ENCODE peak calls at places on chromosomes 1 and 21, in seven cellular contexts. P, C, V, E, Y, M and F are unnamed samples.

GRCh38 chr1:229440821-229441537 is 7.1 kb upstream of the ACTA1 start:
- DNase-seq in P (no peak), C (no peak), V (no peak), E (no peak), Y (peak), M (no peak), F (no peak)

GRCh38 chr1:221099747-221100146 is 220.5 kb downstream of the HLX start:
- DNase-seq in P (no peak), C (no peak), V (no peak), E (no peak), Y (no peak), M (no peak), F (no peak)

GRCh38 chr1:201745023-201745422 is 83.9 kb upstream of the IPO9 start:
- DNase-seq in P (no peak), C (no peak), V (no peak), E (no peak), Y (no peak), M (no peak), F (no peak)

GRCh38 chr1:24508911-24509310 is 6.3 kb downstream of the RCAN3 start:
- DNase-seq in P (no peak), C (no peak), V (no peak), E (no peak), Y (no peak), M (no peak), F (no peak)

GRCh38 chr1:185984113-185984836 is 250.1 kb downstream of the HMCN1 start:
- DNase-seq in P (no peak), C (no peak), V (no peak), E (no peak), Y (no peak), M (no peak), F (no peak)

GRCh38 chr1:11280719-11281376 is 7.8 kb downstream of the UBIAD1 start:
- DNase-seq in P (no peak), C (no peak), V (no peak), E (no peak), Y (peak), M (no peak), F (no peak)

GRCh38 chr21:42403611-42404231 is at the start of gene UBASH3A:
- DNase-seq in P (no peak), C (no peak), V (no peak), E (no peak), Y (no peak), M (no peak), F (peak)

GRCh38 chr1:152007047-152007446 is 13.4 kb upstream of the S100A10 start:
- DNase-seq in P (no peak), C (no peak), V (no peak), E (no peak), Y (no peak), M (no peak), F (no peak)

GRCh38 chr1:245008761-245009160 is 144.4 kb upstream of the HNRNPU start:
- DNase-seq in P (no peak), C (no peak), V (no peak), E (no peak), Y (no peak), M (no peak), F (no peak)

GRCh38 chr1:119873166-119874025 is 22.9 kb downstream of the ADAM30 start:
- DNase-seq in P (no peak), C (no peak), V (no peak), E (no peak), Y (no peak), M (no peak), F (no peak)

GRCh38 chr21:32114434-32115063 is 164.3 kb downstream of the MIS18A start:
- DNase-seq in P (no peak), C (no peak), V (no peak), E (no peak), Y (no peak), M (no peak), F (no peak)

GRCh38 chr1:197224160-197224559 is 43.9 kb upstream of the CRB1 start:
- DNase-seq in P (no peak), C (no peak), V (no peak), E (no peak), Y (no peak), M (no peak), F (no peak)

GRCh38 chr21:31505975-31506374 is 153.5 kb upstream of the SOD1 start:
- DNase-seq in P (no peak), C (no peak), V (no peak), E (no peak), Y (no peak), M (no peak), F (no peak)

GRCh38 chr1:21270086-21270689 is 20.1 kb downstream of the ECE1 start:
- DNase-seq in P (peak), C (peak), V (peak), E (peak), Y (peak), M (peak), F (peak)

GRCh38 chr1:150420560-150421265 is 56.8 kb downstream of the RPRD2 start:
- DNase-seq in P (no peak), C (no peak), V (no peak), E (no peak), Y (no peak), M (no peak), F (no peak)

GRCh38 chr21:41598561-41599511 is 90.9 kb upstream of the TMPRSS2 start:
- DNase-seq in P (no peak), C (no peak), V (no peak), E (no peak), Y (no peak), M (no peak), F (no peak)

GRCh38 chr1:167328762-167329483 is 108.2 kb downstream of the POU2F1 start:
- DNase-seq in P (no peak), C (peak), V (no peak), E (no peak), Y (peak), M (no peak), F (no peak)

GRCh38 chr1:161885013-161885412 is 118.9 kb downstream of the ATF6 start:
- DNase-seq in P (no peak), C (no peak), V (no peak), E (peak), Y (no peak), M (no peak), F (no peak)

GRCh38 chr21:36330904-36331303 is 10.9 kb downstream of the MORC3 start:
- DNase-seq in P (no peak), C (peak), V (peak), E (peak), Y (peak), M (peak), F (peak)

GRCh38 chr1:8817413-8818324 is at the start of gene RERE:
- DNase-seq in P (peak), C (peak), V (peak), E (peak), Y (peak), M (peak), F (peak)

GRCh38 chr1:246724725-246725095 is 501 bp downstream of the SCCPDH start:
- DNase-seq in P (no peak), C (peak), V (no peak), E (peak), Y (no peak), M (no peak), F (peak)

GRCh38 chr1:205339197-205339702 is 17.5 kb downstream of the KLHDC8A start:
- DNase-seq in P (no peak), C (no peak), V (no peak), E (no peak), Y (no peak), M (no peak), F (no peak)

GRCh38 chr1:170533331-170533730 is 1.4 kb downstream of the GORAB start:
- DNase-seq in P (no peak), C (no peak), V (no peak), E (no peak), Y (no peak), M (no peak), F (no peak)

GRCh38 chr1:31985430-31985829 is 28.2 kb upstream of the KHDRBS1 start:
- DNase-seq in P (no peak), C (no peak), V (no peak), E (no peak), Y (no peak), M (no peak), F (no peak)

GRCh38 chr1:178530037-178530402 is 17.1 kb downstream of the TEX35 start:
- DNase-seq in P (no peak), C (no peak), V (peak), E (no peak), Y (no peak), M (peak), F (no peak)

GRCh38 chr1:91844862-91845528 is 41.0 kb downstream of the TGFBR3 start:
- DNase-seq in P (no peak), C (no peak), V (no peak), E (no peak), Y (no peak), M (peak), F (no peak)

GRCh38 chr1:77044133-77044849 is 174.9 kb downstream of the PIGK start:
- DNase-seq in P (no peak), C (no peak), V (no peak), E (no peak), Y (no peak), M (no peak), F (no peak)

GRCh38 chr21:42463861-42464515 is 32.0 kb downstream of the RSPH1 start:
- DNase-seq in P (peak), C (peak), V (peak), E (peak), Y (no peak), M (peak), F (peak)

GRCh38 chr1:172107261-172107820 is 266.0 kb downstream of the DNM3 start:
- DNase-seq in P (no peak), C (no peak), V (no peak), E (no peak), Y (no peak), M (no peak), F (no peak)

GRCh38 chr1:3939242-3940080 is 39.4 kb upstream of the C1orf174 start:
- DNase-seq in P (no peak), C (no peak), V (no peak), E (no peak), Y (no peak), M (no peak), F (peak)

GRCh38 chr1:232635778-232636356 is 5.9 kb upstream of the SIPA1L2 start:
- DNase-seq in P (no peak), C (no peak), V (no peak), E (peak), Y (no peak), M (peak), F (peak)

GRCh38 chr1:43582162-43582566 is 51.5 kb downstream of the PTPRF start:
- DNase-seq in P (no peak), C (no peak), V (peak), E (peak), Y (peak), M (peak), F (peak)

GRCh38 chr1:164718821-164719220 is 159.8 kb downstream of the PBX1 start:
- DNase-seq in P (no peak), C (no peak), V (no peak), E (no peak), Y (no peak), M (no peak), F (no peak)

GRCh38 chr1:66944330-66945274 is 19.8 kb downstream of the MIER1 start:
- DNase-seq in P (no peak), C (no peak), V (peak), E (no peak), Y (no peak), M (peak), F (no peak)

GRCh38 chr1:204254031-204254661 is 40.4 kb upstream of the GOLT1A start:
- DNase-seq in P (no peak), C (no peak), V (no peak), E (no peak), Y (no peak), M (peak), F (no peak)

GRCh38 chr1:211656728-211657127 is 18.7 kb downstream of the NEK2 start:
- DNase-seq in P (no peak), C (no peak), V (no peak), E (no peak), Y (no peak), M (no peak), F (no peak)

DNA sequence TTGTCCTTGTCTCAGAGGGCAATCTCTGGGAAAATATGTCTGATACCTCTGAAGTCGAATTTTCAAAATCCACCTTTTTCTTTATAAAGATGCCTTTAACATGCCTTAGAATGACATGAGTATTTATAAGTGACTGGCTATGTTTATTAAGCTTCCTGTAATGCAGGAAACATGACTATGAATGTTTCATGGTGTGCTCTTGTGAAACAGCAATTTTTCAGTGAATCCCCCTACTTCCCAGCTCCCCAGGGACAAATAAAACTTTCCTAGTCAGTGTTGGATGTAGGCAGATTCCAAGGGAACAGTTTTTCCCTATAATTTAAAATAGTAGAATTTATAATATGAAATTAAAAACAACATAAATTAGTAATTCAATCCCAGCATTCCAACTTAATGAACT is 437.0 kb downstream of the LMO4 start:
- DNase-seq in P (no peak), C (no peak), V (no peak), E (no peak), Y (no peak), M (no peak), F (no peak)
- TF ChIP-seq SP1 in P (no peak), C (no peak), V (no peak), E (no peak), Y (no peak), M (no peak), F (no peak)

GRCh38 chr1:17920881-17921635 is 165.9 kb downstream of the ACTL8 start:
- DNase-seq in P (no peak), C (no peak), V (no peak), E (no peak), Y (no peak), M (no peak), F (no peak)

GRCh38 chr1:17924578-17924977 is 169.4 kb downstream of the ACTL8 start:
- DNase-seq in P (no peak), C (no peak), V (no peak), E (no peak), Y (no peak), M (no peak), F (no peak)

GRCh38 chr1:17925838-17926237 is 170.7 kb downstream of the ACTL8 start:
- DNase-seq in P (no peak), C (no peak), V (no peak), E (no peak), Y (no peak), M (no peak), F (no peak)

GRCh38 chr1:17923684-17924083 is 168.6 kb downstream of the ACTL8 start:
- DNase-seq in P (no peak), C (no peak), V (no peak), E (no peak), Y (no peak), M (no peak), F (no peak)

GRCh38 chr1:17922833-17923232 is 167.7 kb downstream of the ACTL8 start:
- DNase-seq in P (peak), C (peak), V (peak), E (peak), Y (no peak), M (peak), F (peak)
- TF ChIP-seq SP1 in P (no peak), C (no peak), V (no peak), E (no peak), Y (no peak), M (no peak), F (no peak)

DNA sequence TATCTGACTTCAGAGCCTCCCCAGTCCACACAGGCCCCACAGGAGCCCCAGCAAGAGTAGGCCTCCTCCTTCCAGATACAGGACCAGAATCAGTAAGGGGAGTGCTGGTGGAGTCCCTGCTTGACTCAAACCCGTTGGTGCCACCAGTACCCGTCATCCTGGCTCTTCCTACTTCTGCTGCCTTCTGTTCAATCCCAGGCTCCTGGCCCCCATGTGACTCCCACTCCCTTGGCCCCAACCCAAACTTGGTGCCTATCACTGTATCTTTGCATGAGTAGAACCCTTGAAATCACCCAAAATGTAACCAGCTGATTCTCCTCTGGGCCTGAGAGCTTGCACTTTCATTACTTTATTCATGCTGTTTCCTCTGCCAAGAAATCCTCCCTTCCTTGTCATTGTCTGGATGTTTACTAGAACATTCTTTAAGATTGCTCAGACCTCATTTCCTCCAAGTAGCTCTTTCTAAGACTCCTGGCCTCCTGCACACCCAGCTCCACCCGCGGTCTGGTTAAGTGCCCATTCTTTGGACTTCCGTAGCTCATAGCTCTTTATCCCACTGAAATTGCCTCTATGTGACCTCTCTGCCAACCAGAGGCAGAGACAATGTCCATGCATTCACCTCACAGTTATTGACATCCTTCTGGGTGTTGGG is 15.7 kb downstream of the PTAFR start:
- DNase-seq in P (no peak), C (no peak), V (no peak), E (no peak), Y (no peak), M (no peak), F (no peak)
- TF ChIP-seq SP1 in P (no peak), C (no peak), V (no peak), E (no peak), Y (no peak), M (no peak), F (no peak)

DNA sequence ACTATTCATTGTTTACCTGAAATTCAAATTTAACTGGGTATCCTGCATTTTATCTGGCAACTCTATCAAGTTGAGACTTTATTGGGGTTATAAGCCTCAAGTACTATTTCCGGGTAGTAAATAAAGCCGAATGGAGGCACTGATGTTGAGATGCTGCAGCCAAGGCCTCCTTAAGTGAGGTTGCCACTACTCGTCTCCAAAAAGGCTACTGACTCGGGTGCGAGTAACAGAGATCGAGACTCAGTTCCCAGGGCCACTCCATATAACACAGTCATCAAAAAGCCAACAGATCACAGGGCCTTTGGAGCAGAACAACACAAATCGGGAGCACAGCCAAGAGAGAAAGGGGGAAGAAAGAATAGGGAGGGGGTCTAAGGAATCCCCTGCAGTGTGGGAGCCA is 530 bp downstream of the COPA start:
- DNase-seq in P (no peak), C (no peak), V (no peak), E (no peak), Y (no peak), M (no peak), F (peak)
- TF ChIP-seq SP1 in P (no peak), C (no peak), V (no peak), E (no peak), Y (no peak), M (no peak), F (no peak)